ENCODE peak calls at places on chromosomes 16 and 17, in seven cellular contexts. J, A, V, I, B, M and P are unnamed samples.

GRCh38 chr16:56347166-56347565 is 78.2 kb downstream of the AMFR start:
- DNase-seq in J (peak), A (no peak), V (no peak), I (peak), B (no peak), M (no peak), P (no peak)

GRCh38 chr17:38881600-38882191 is 11.8 kb downstream of the LASP1 start:
- DNase-seq in J (peak), A (no peak), V (peak), I (peak), B (peak), M (no peak), P (no peak)

GRCh38 chr16:83439412-83439811 is 368.4 kb upstream of the HSBP1 start:
- DNase-seq in J (no peak), A (no peak), V (no peak), I (no peak), B (no peak), M (no peak), P (no peak)

GRCh38 chr16:17555176-17555575 is 84.4 kb upstream of the XYLT1 start:
- DNase-seq in J (no peak), A (no peak), V (peak), I (no peak), B (no peak), M (peak), P (no peak)

GRCh38 chr17:31581491-31581890 is 190.0 kb downstream of the RAB11FIP4 start:
- DNase-seq in J (peak), A (no peak), V (no peak), I (peak), B (no peak), M (no peak), P (no peak)

GRCh38 chr17:27244481-27245223 is 49.3 kb upstream of the WSB1 start:
- DNase-seq in J (peak), A (no peak), V (peak), I (peak), B (no peak), M (peak), P (no peak)

GRCh38 chr17:79233916-79234551 is 159.4 kb downstream of the ENGASE start:
- DNase-seq in J (no peak), A (no peak), V (no peak), I (no peak), B (no peak), M (no peak), P (no peak)

GRCh38 chr17:4881761-4882555 is 17.4 kb upstream of the C17orf107 start:
- DNase-seq in J (no peak), A (peak), V (peak), I (peak), B (peak), M (peak), P (peak)

GRCh38 chr16:14098081-14098480 is 27.0 kb downstream of the MRTFB start:
- DNase-seq in J (no peak), A (no peak), V (no peak), I (no peak), B (no peak), M (no peak), P (no peak)

GRCh38 chr17:64622931-64623654 is 39.0 kb downstream of the SMURF2 start:
- DNase-seq in J (no peak), A (no peak), V (peak), I (no peak), B (no peak), M (peak), P (no peak)

GRCh38 chr17:73826872-73827228 is 182.6 kb upstream of the SDK2 start:
- DNase-seq in J (no peak), A (no peak), V (no peak), I (no peak), B (no peak), M (no peak), P (no peak)

GRCh38 chr16:4501071-4501478 is 24.9 kb downstream of the HMOX2 start:
- DNase-seq in J (peak), A (no peak), V (peak), I (peak), B (no peak), M (no peak), P (no peak)

GRCh38 chr17:77881545-77881944 is 77.0 kb upstream of the TNRC6C start:
- DNase-seq in J (peak), A (peak), V (peak), I (peak), B (no peak), M (peak), P (peak)

GRCh38 chr17:82267575-82268379 is 5.7 kb downstream of the CSNK1D start:
- DNase-seq in J (peak), A (no peak), V (peak), I (peak), B (no peak), M (peak), P (no peak)

GRCh38 chr16:77409311-77409710 is 25.5 kb downstream of the ADAMTS18 start:
- DNase-seq in J (no peak), A (no peak), V (no peak), I (no peak), B (no peak), M (no peak), P (no peak)

GRCh38 chr17:57995076-57995956 is 7.3 kb upstream of the VEZF1 start:
- DNase-seq in J (peak), A (peak), V (peak), I (peak), B (peak), M (peak), P (peak)

GRCh38 chr17:61833536-61834203 is 29.7 kb downstream of the BRIP1 start:
- DNase-seq in J (no peak), A (no peak), V (peak), I (no peak), B (no peak), M (peak), P (no peak)